ENCODE peak calls at places on chromosomes 1 and 21, in four cellular contexts. One of them, this sample, is unnamed.

GRCh38 chr1:226526801-226527595 is 21.6 kb upstream of the STUM start:
- DNase-seq in stimulated activated naive CD8-positive, alpha-beta T cell treated with anti-CD3 and anti-CD28 coated beads, Interleukin-15, Interleukin-2, amounts not matched to agents 100 U/mL and 50 U/mL, for 24 hours: no peak
- DNase-seq in A549: no peak
- DNase-seq in NAMALWA: no peak
- DNase-seq in this sample: peak

GRCh38 chr1:27556435-27556780 is 47.5 kb downstream of the AHDC1 start:
- DNase-seq in stimulated activated naive CD8-positive, alpha-beta T cell treated with anti-CD3 and anti-CD28 coated beads, Interleukin-15, Interleukin-2, amounts not matched to agents 100 U/mL and 50 U/mL, for 24 hours: no peak
- DNase-seq in A549: no peak
- DNase-seq in NAMALWA: no peak
- DNase-seq in this sample: no peak

GRCh38 chr1:111399792-111400610 is 27.5 kb downstream of the OVGP1 start:
- DNase-seq in stimulated activated naive CD8-positive, alpha-beta T cell treated with anti-CD3 and anti-CD28 coated beads, Interleukin-15, Interleukin-2, amounts not matched to agents 100 U/mL and 50 U/mL, for 24 hours: peak
- DNase-seq in A549: peak
- DNase-seq in NAMALWA: peak
- DNase-seq in this sample: peak

GRCh38 chr1:8652607-8653046 is 164.8 kb downstream of the RERE start:
- DNase-seq in stimulated activated naive CD8-positive, alpha-beta T cell treated with anti-CD3 and anti-CD28 coated beads, Interleukin-15, Interleukin-2, amounts not matched to agents 100 U/mL and 50 U/mL, for 24 hours: no peak
- DNase-seq in A549: no peak
- DNase-seq in NAMALWA: no peak
- DNase-seq in this sample: no peak

GRCh38 chr1:39107891-39108290 is 81.7 kb downstream of the NDUFS5 start:
- DNase-seq in NAMALWA: no peak
- DNase-seq in stimulated activated naive CD8-positive, alpha-beta T cell treated with anti-CD3 and anti-CD28 coated beads, Interleukin-15, Interleukin-2, amounts not matched to agents 100 U/mL and 50 U/mL, for 24 hours: no peak
- DNase-seq in A549: no peak
- DNase-seq in this sample: no peak

GRCh38 chr1:202343652-202344349 is 2.1 kb upstream of the UBE2T start:
- DNase-seq in NAMALWA: peak
- DNase-seq in stimulated activated naive CD8-positive, alpha-beta T cell treated with anti-CD3 and anti-CD28 coated beads, Interleukin-15, Interleukin-2, amounts not matched to agents 100 U/mL and 50 U/mL, for 24 hours: no peak
- DNase-seq in A549: peak
- DNase-seq in this sample: peak

GRCh38 chr1:8176279-8176678 is 141.6 kb upstream of the SLC45A1 start:
- DNase-seq in stimulated activated naive CD8-positive, alpha-beta T cell treated with anti-CD3 and anti-CD28 coated beads, Interleukin-15, Interleukin-2, amounts not matched to agents 100 U/mL and 50 U/mL, for 24 hours: no peak
- DNase-seq in NAMALWA: no peak
- DNase-seq in A549: no peak
- DNase-seq in this sample: no peak

GRCh38 chr1:10793129-10793651 is 3.3 kb downstream of the CASZ1 start:
- DNase-seq in A549: no peak
- DNase-seq in stimulated activated naive CD8-positive, alpha-beta T cell treated with anti-CD3 and anti-CD28 coated beads, Interleukin-15, Interleukin-2, amounts not matched to agents 100 U/mL and 50 U/mL, for 24 hours: no peak
- DNase-seq in NAMALWA: peak
- DNase-seq in this sample: peak

GRCh38 chr1:56526571-56527174 is 52.7 kb downstream of the PLPP3 start:
- DNase-seq in stimulated activated naive CD8-positive, alpha-beta T cell treated with anti-CD3 and anti-CD28 coated beads, Interleukin-15, Interleukin-2, amounts not matched to agents 100 U/mL and 50 U/mL, for 24 hours: peak
- DNase-seq in A549: no peak
- DNase-seq in NAMALWA: peak
- DNase-seq in this sample: peak

GRCh38 chr21:41901099-41901498 is 22.0 kb upstream of the PRDM15 start:
- DNase-seq in NAMALWA: no peak
- DNase-seq in stimulated activated naive CD8-positive, alpha-beta T cell treated with anti-CD3 and anti-CD28 coated beads, Interleukin-15, Interleukin-2, amounts not matched to agents 100 U/mL and 50 U/mL, for 24 hours: no peak
- DNase-seq in A549: no peak
- DNase-seq in this sample: no peak

GRCh38 chr1:212981025-212981495 is 30.7 kb downstream of the VASH2 start:
- DNase-seq in A549: no peak
- DNase-seq in stimulated activated naive CD8-positive, alpha-beta T cell treated with anti-CD3 and anti-CD28 coated beads, Interleukin-15, Interleukin-2, amounts not matched to agents 100 U/mL and 50 U/mL, for 24 hours: no peak
- DNase-seq in NAMALWA: no peak
- DNase-seq in this sample: peak

GRCh38 chr21:45228171-45228641 is 59.5 kb downstream of the POFUT2 start:
- DNase-seq in NAMALWA: no peak
- DNase-seq in A549: no peak
- DNase-seq in stimulated activated naive CD8-positive, alpha-beta T cell treated with anti-CD3 and anti-CD28 coated beads, Interleukin-15, Interleukin-2, amounts not matched to agents 100 U/mL and 50 U/mL, for 24 hours: peak
- DNase-seq in this sample: no peak

GRCh38 chr1:205783904-205784303 is 8.6 kb upstream of the RAB29 start:
- DNase-seq in stimulated activated naive CD8-positive, alpha-beta T cell treated with anti-CD3 and anti-CD28 coated beads, Interleukin-15, Interleukin-2, amounts not matched to agents 100 U/mL and 50 U/mL, for 24 hours: no peak
- DNase-seq in A549: no peak
- DNase-seq in NAMALWA: no peak
- DNase-seq in this sample: no peak

GRCh38 chr1:94628174-94628843 is 86.8 kb upstream of the F3 start:
- DNase-seq in stimulated activated naive CD8-positive, alpha-beta T cell treated with anti-CD3 and anti-CD28 coated beads, Interleukin-15, Interleukin-2, amounts not matched to agents 100 U/mL and 50 U/mL, for 24 hours: no peak
- DNase-seq in A549: no peak
- DNase-seq in NAMALWA: no peak
- DNase-seq in this sample: no peak

GRCh38 chr1:90616395-90616794 is 100.7 kb downstream of the BARHL2 start:
- DNase-seq in stimulated activated naive CD8-positive, alpha-beta T cell treated with anti-CD3 and anti-CD28 coated beads, Interleukin-15, Interleukin-2, amounts not matched to agents 100 U/mL and 50 U/mL, for 24 hours: no peak
- DNase-seq in NAMALWA: peak
- DNase-seq in A549: no peak
- DNase-seq in this sample: no peak

GRCh38 chr1:210663730-210664573 is 335.2 kb downstream of the HHAT start:
- DNase-seq in NAMALWA: no peak
- DNase-seq in stimulated activated naive CD8-positive, alpha-beta T cell treated with anti-CD3 and anti-CD28 coated beads, Interleukin-15, Interleukin-2, amounts not matched to agents 100 U/mL and 50 U/mL, for 24 hours: no peak
- DNase-seq in A549: no peak
- DNase-seq in this sample: peak

GRCh38 chr1:162404550-162405160 is 7.3 kb downstream of the SH2D1B start:
- DNase-seq in A549: no peak
- DNase-seq in stimulated activated naive CD8-positive, alpha-beta T cell treated with anti-CD3 and anti-CD28 coated beads, Interleukin-15, Interleukin-2, amounts not matched to agents 100 U/mL and 50 U/mL, for 24 hours: no peak
- DNase-seq in NAMALWA: no peak
- DNase-seq in this sample: no peak